ENCODE peak calls at places on chromosomes 4 and X, in seven cellular contexts. One of them, this sample, is unnamed.

GRCh38 chr4:164440196-164440595 is 313.7 kb upstream of the SMIM31 start:
- DNase-seq in activated naive CD4-positive, alpha-beta T cell: no peak
- DNase-seq in heart left ventricle: no peak
- DNase-seq in myocyte: peak
- DNase-seq in NCI-H1092 treated with DMSO at 0.1 percent for 48 hours: no peak
- DNase-seq in T-helper 1 cell: no peak
- DNase-seq in RWPE2: no peak
- DNase-seq in this sample: no peak

GRCh38 chr4:124092101-124093057 is 620.2 kb downstream of the ANKRD50 start:
- DNase-seq in activated naive CD4-positive, alpha-beta T cell: no peak
- DNase-seq in heart left ventricle: no peak
- DNase-seq in myocyte: peak
- DNase-seq in NCI-H1092 treated with DMSO at 0.1 percent for 48 hours: no peak
- DNase-seq in T-helper 1 cell: no peak
- DNase-seq in RWPE2: no peak
- DNase-seq in this sample: no peak

GRCh38 chr4:139300431-139301142 is 718 bp upstream of the NAA15 start:
- DNase-seq in activated naive CD4-positive, alpha-beta T cell: no peak
- DNase-seq in heart left ventricle: no peak
- DNase-seq in myocyte: peak
- DNase-seq in NCI-H1092 treated with DMSO at 0.1 percent for 48 hours: peak
- DNase-seq in T-helper 1 cell: no peak
- DNase-seq in RWPE2: no peak
- DNase-seq in this sample: no peak

GRCh38 chr4:57110635-57111546 is 706 bp upstream of the IGFBP7 start:
- DNase-seq in activated naive CD4-positive, alpha-beta T cell: no peak
- DNase-seq in heart left ventricle: peak
- DNase-seq in myocyte: peak
- DNase-seq in NCI-H1092 treated with DMSO at 0.1 percent for 48 hours: peak
- DNase-seq in T-helper 1 cell: no peak
- DNase-seq in RWPE2: no peak
- DNase-seq in this sample: no peak

GRCh38 chr4:1512738-1513660 is 106.8 kb upstream of the NKX1-1 start:
- DNase-seq in activated naive CD4-positive, alpha-beta T cell: peak
- DNase-seq in heart left ventricle: no peak
- DNase-seq in myocyte: no peak
- DNase-seq in NCI-H1092 treated with DMSO at 0.1 percent for 48 hours: peak
- DNase-seq in T-helper 1 cell: no peak
- DNase-seq in RWPE2: no peak
- DNase-seq in this sample: no peak

GRCh38 chrX:40368611-40369061 is 212.1 kb upstream of the ATP6AP2 start:
- DNase-seq in activated naive CD4-positive, alpha-beta T cell: no peak
- DNase-seq in heart left ventricle: no peak
- DNase-seq in myocyte: no peak
- DNase-seq in NCI-H1092 treated with DMSO at 0.1 percent for 48 hours: no peak
- DNase-seq in T-helper 1 cell: no peak
- DNase-seq in RWPE2: no peak
- DNase-seq in this sample: no peak

GRCh38 chrX:13649823-13650222 is 3.1 kb upstream of the TCEANC start:
- DNase-seq in activated naive CD4-positive, alpha-beta T cell: no peak
- DNase-seq in heart left ventricle: no peak
- DNase-seq in myocyte: peak
- DNase-seq in NCI-H1092 treated with DMSO at 0.1 percent for 48 hours: no peak
- DNase-seq in T-helper 1 cell: no peak
- DNase-seq in RWPE2: no peak
- DNase-seq in this sample: no peak

GRCh38 chr4:154082760-154083530 is 294.1 kb upstream of the SFRP2 start:
- DNase-seq in activated naive CD4-positive, alpha-beta T cell: no peak
- DNase-seq in heart left ventricle: no peak
- DNase-seq in myocyte: peak
- DNase-seq in NCI-H1092 treated with DMSO at 0.1 percent for 48 hours: no peak
- DNase-seq in T-helper 1 cell: no peak
- DNase-seq in RWPE2: no peak
- DNase-seq in this sample: no peak

GRCh38 chrX:113274801-113275200 is 434.2 kb upstream of the AMOT start:
- DNase-seq in activated naive CD4-positive, alpha-beta T cell: no peak
- DNase-seq in heart left ventricle: no peak
- DNase-seq in myocyte: no peak
- DNase-seq in NCI-H1092 treated with DMSO at 0.1 percent for 48 hours: no peak
- DNase-seq in T-helper 1 cell: no peak
- DNase-seq in RWPE2: no peak
- DNase-seq in this sample: no peak

GRCh38 chrX:20479896-20480295 is 213.2 kb upstream of the RPS6KA3 start:
- DNase-seq in activated naive CD4-positive, alpha-beta T cell: no peak
- DNase-seq in heart left ventricle: no peak
- DNase-seq in myocyte: no peak
- DNase-seq in NCI-H1092 treated with DMSO at 0.1 percent for 48 hours: no peak
- DNase-seq in T-helper 1 cell: no peak
- DNase-seq in RWPE2: no peak
- DNase-seq in this sample: no peak

GRCh38 chr4:133594246-133595207 is 445.4 kb downstream of the PCDH10 start:
- DNase-seq in activated naive CD4-positive, alpha-beta T cell: no peak
- DNase-seq in heart left ventricle: no peak
- DNase-seq in myocyte: no peak
- DNase-seq in NCI-H1092 treated with DMSO at 0.1 percent for 48 hours: no peak
- DNase-seq in T-helper 1 cell: no peak
- DNase-seq in RWPE2: no peak
- DNase-seq in this sample: no peak

GRCh38 chrX:66915893-66916292 is 277.0 kb upstream of the EDA2R start:
- DNase-seq in activated naive CD4-positive, alpha-beta T cell: no peak
- DNase-seq in heart left ventricle: no peak
- DNase-seq in myocyte: no peak
- DNase-seq in NCI-H1092 treated with DMSO at 0.1 percent for 48 hours: no peak
- DNase-seq in T-helper 1 cell: no peak
- DNase-seq in RWPE2: no peak
- DNase-seq in this sample: no peak

GRCh38 chr4:107261241-107261874 is 225.2 kb upstream of the DKK2 start:
- DNase-seq in activated naive CD4-positive, alpha-beta T cell: no peak
- DNase-seq in heart left ventricle: no peak
- DNase-seq in myocyte: no peak
- DNase-seq in NCI-H1092 treated with DMSO at 0.1 percent for 48 hours: no peak
- DNase-seq in T-helper 1 cell: no peak
- DNase-seq in RWPE2: no peak
- DNase-seq in this sample: no peak

GRCh38 chr4:171186700-171187099 is 626.5 kb upstream of the GALNTL6 start:
- DNase-seq in activated naive CD4-positive, alpha-beta T cell: no peak
- DNase-seq in heart left ventricle: no peak
- DNase-seq in myocyte: no peak
- DNase-seq in NCI-H1092 treated with DMSO at 0.1 percent for 48 hours: no peak
- DNase-seq in T-helper 1 cell: no peak
- DNase-seq in RWPE2: no peak
- DNase-seq in this sample: no peak

GRCh38 chr4:78638324-78639172 is 87.0 kb downstream of the ANXA3 start:
- DNase-seq in activated naive CD4-positive, alpha-beta T cell: no peak
- DNase-seq in heart left ventricle: no peak
- DNase-seq in myocyte: no peak
- DNase-seq in NCI-H1092 treated with DMSO at 0.1 percent for 48 hours: no peak
- DNase-seq in T-helper 1 cell: no peak
- DNase-seq in RWPE2: no peak
- DNase-seq in this sample: no peak

GRCh38 chr4:10079951-10080873 is 36.4 kb downstream of the WDR1 start:
- DNase-seq in activated naive CD4-positive, alpha-beta T cell: no peak
- DNase-seq in heart left ventricle: no peak
- DNase-seq in myocyte: no peak
- DNase-seq in NCI-H1092 treated with DMSO at 0.1 percent for 48 hours: no peak
- DNase-seq in T-helper 1 cell: no peak
- DNase-seq in RWPE2: peak
- DNase-seq in this sample: no peak

GRCh38 chr4:168637872-168638756 is 141.3 kb downstream of the PALLD start:
- DNase-seq in activated naive CD4-positive, alpha-beta T cell: no peak
- DNase-seq in heart left ventricle: no peak
- DNase-seq in myocyte: no peak
- DNase-seq in NCI-H1092 treated with DMSO at 0.1 percent for 48 hours: no peak
- DNase-seq in T-helper 1 cell: no peak
- DNase-seq in RWPE2: no peak
- DNase-seq in this sample: no peak

GRCh38 chrX:44343412-44343942 is at the start of gene EFHC2:
- DNase-seq in activated naive CD4-positive, alpha-beta T cell: peak
- DNase-seq in heart left ventricle: peak
- DNase-seq in myocyte: no peak
- DNase-seq in NCI-H1092 treated with DMSO at 0.1 percent for 48 hours: no peak
- DNase-seq in T-helper 1 cell: peak
- DNase-seq in RWPE2: no peak
- DNase-seq in this sample: no peak

GRCh38 chrX:115948018-115948923 is 222.3 kb upstream of the AGTR2 start:
- DNase-seq in activated naive CD4-positive, alpha-beta T cell: no peak
- DNase-seq in heart left ventricle: no peak
- DNase-seq in myocyte: no peak
- DNase-seq in NCI-H1092 treated with DMSO at 0.1 percent for 48 hours: no peak
- DNase-seq in T-helper 1 cell: no peak
- DNase-seq in RWPE2: no peak
- DNase-seq in this sample: no peak

GRCh38 chrX:7586126-7586525 is 256.8 kb upstream of the VCX start:
- DNase-seq in activated naive CD4-positive, alpha-beta T cell: no peak
- DNase-seq in heart left ventricle: no peak
- DNase-seq in myocyte: peak
- DNase-seq in NCI-H1092 treated with DMSO at 0.1 percent for 48 hours: peak
- DNase-seq in T-helper 1 cell: no peak
- DNase-seq in RWPE2: no peak
- DNase-seq in this sample: no peak

GRCh38 chr4:3387943-3388348 is 53.8 kb upstream of the HGFAC start:
- DNase-seq in activated naive CD4-positive, alpha-beta T cell: no peak
- DNase-seq in heart left ventricle: peak
- DNase-seq in myocyte: peak
- DNase-seq in NCI-H1092 treated with DMSO at 0.1 percent for 48 hours: no peak
- DNase-seq in T-helper 1 cell: no peak
- DNase-seq in RWPE2: peak
- DNase-seq in this sample: no peak

GRCh38 chr4:42397256-42397634 is at the start of gene SHISA3:
- DNase-seq in activated naive CD4-positive, alpha-beta T cell: no peak
- DNase-seq in heart left ventricle: peak
- DNase-seq in myocyte: no peak
- DNase-seq in NCI-H1092 treated with DMSO at 0.1 percent for 48 hours: peak
- DNase-seq in T-helper 1 cell: no peak
- DNase-seq in RWPE2: no peak
- DNase-seq in this sample: no peak

GRCh38 chr4:104826171-104826570 is 320.5 kb upstream of the TET2 start:
- DNase-seq in activated naive CD4-positive, alpha-beta T cell: no peak
- DNase-seq in heart left ventricle: no peak
- DNase-seq in myocyte: no peak
- DNase-seq in NCI-H1092 treated with DMSO at 0.1 percent for 48 hours: no peak
- DNase-seq in T-helper 1 cell: no peak
- DNase-seq in RWPE2: no peak
- DNase-seq in this sample: no peak